ENCODE peak calls at places on chromosomes 7 and 10, in eight cellular contexts. Q is H7; D is SJCRH30; J is NT2/D1; E is CD4-positive, alpha-beta memory T cell; H is AG04450; I is cardiac muscle cell; C is trophoblast cell. G is an unnamed sample.

GRCh38 chr7:92763636-92764423 is 72.5 kb downstream of the CDK6 start:
- DNase-seq in I (peak), J (peak), C (peak), H (no peak), E (no peak), D (peak), Q (peak), G (no peak)

GRCh38 chr10:23362879-23363787 is 18.5 kb upstream of the C10orf67 start:
- DNase-seq in E (peak), J (no peak), I (no peak), Q (no peak), C (no peak), H (no peak), D (no peak), G (no peak)

GRCh38 chr10:24894728-24895127 is 57.7 kb downstream of the PRTFDC1 start:
- DNase-seq in E (peak), H (no peak), Q (no peak), D (no peak), C (no peak), J (no peak), I (no peak), G (no peak)

GRCh38 chr10:127990846-127991542 is 84.1 kb downstream of the PTPRE start:
- DNase-seq in C (peak), D (no peak), J (no peak), Q (no peak), E (peak), I (peak), H (no peak), G (peak)

GRCh38 chr10:61280303-61280702 is 172.9 kb downstream of the TMEM26 start:
- DNase-seq in J (no peak), H (no peak), I (peak), Q (no peak), C (no peak), D (no peak), E (no peak), G (no peak)

GRCh38 chr10:124678566-124679240 is 65.5 kb downstream of the FAM53B start:
- DNase-seq in E (peak), C (no peak), J (no peak), D (no peak), I (no peak), Q (no peak), H (no peak), G (no peak)

GRCh38 chr10:12650122-12650521 is 300.8 kb downstream of the CAMK1D start:
- DNase-seq in I (no peak), E (no peak), D (no peak), C (no peak), H (no peak), Q (no peak), J (no peak), G (no peak)

GRCh38 chr10:112225771-112226438 is 42.3 kb upstream of the GPAM start:
- DNase-seq in J (no peak), Q (no peak), H (no peak), C (no peak), E (no peak), I (no peak), D (no peak), G (no peak)

GRCh38 chr10:96488161-96488935 is 25.4 kb downstream of the TLL2 start:
- DNase-seq in D (no peak), E (no peak), J (no peak), I (no peak), Q (no peak), H (no peak), C (no peak), G (no peak)

DNA sequence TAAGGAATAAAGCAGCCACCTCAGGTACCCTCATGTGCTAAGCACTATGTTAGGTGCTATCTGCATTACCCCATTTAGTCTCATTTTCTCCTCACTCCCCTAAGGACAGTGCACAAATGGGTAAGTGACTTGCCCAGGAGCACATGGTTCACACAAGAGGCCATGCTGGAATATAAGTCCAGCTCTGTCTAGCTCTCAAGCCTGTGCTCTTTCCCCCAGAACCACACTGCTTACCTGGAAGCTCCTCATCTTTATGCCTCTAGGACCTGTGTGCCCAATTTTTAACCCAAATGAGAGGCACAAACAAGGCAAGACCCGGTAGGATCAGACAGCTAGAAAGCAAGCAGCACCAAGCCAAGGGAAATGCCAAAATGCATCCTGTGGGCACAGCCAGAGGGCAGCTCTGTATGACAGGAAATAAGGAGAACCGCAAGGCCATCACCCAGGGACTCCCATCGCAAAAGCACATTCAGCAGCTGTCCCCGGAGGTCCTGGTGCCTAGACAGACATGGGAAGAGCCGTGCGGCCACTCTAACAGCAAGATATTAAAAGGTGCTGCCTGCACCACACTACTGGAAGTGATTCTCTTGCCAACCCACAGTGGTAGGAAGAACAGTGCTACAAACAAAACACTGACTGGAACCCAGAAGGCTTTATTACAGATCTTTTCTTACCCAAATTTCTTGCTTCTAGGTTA is 88.1 kb downstream of the GSAP start:
- DNase-seq in H (no peak), I (peak), Q (no peak), D (peak), C (no peak), J (no peak), E (peak), G (no peak)
- H3K4me3 ChIP-seq in H (no peak), I (no peak), Q (no peak), D (no peak), C (no peak), J (no peak), E (no peak), G (no peak)

DNA sequence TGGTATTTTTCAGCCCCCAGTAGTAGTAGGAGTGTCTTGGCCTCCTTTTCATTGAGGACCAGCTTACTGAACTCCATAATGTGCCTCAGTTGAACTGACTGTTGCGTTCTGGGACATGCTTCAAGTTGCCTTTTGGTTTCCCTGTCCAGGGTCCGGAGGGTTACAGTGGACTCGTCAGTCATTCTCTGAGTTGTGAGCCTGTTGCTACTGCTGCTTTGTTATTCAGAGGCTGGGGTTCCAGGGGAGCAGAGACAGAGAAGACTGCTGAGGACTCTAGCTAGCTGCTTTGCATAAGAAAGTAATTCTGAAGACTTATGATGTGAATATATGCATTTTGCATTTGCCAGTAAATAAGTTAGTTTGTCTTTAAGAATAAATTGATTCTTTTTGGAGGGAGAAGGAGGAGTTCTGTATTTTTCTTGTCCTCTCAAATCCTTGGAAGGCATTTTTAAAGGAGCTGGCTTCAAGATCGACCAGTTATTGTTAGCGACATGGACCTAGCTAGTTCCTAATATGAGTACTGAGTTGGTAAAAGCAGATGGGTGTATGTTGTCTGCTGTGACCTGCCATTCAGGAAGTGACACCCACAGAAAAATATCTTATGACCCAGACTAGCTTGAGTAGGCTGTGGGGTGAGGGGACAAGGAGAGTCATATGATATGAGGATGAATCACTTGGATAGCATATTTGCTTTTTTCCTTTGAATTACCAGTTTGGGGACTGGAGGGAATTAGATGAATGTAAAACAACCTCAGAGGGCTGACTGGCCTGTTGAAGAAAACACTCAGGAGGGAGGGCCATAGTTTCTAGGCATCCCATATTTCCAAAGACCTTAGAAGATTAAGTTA is 8.3 kb downstream of the PI4K2A start:
- DNase-seq in D (peak), H (peak), C (peak), I (peak), E (peak), Q (peak), J (no peak), G (peak)
- H3K4me3 ChIP-seq in D (no peak), H (no peak), C (no peak), I (no peak), E (no peak), Q (no peak), J (no peak), G (no peak)

GRCh38 chr10:132993271-132994260 is 51.2 kb upstream of the CFAP46 start:
- DNase-seq in J (no peak), H (no peak), C (no peak), E (no peak), I (no peak), D (no peak), Q (no peak), G (no peak)
- H3K4me3 ChIP-seq in J (no peak), H (no peak), C (no peak), E (no peak), I (no peak), D (no peak), Q (no peak), G (peak)

DNA sequence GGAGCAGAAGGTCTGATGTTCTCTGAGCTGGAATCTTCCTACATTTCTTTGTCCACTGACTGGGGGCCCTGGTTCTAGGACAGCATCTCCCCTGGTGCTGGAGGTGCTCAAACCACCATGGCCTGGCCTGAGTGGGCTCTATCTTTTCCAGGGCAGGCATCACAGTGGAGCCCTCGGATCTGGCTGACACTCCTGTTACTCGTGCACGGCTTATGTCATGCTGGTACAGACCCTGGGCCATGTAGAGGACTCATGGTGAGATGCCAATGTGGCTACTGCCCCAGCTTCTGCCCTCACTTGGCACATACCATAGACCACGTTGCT is 96.0 kb downstream of the HIPK2 start:
- DNase-seq in I (no peak), Q (peak), E (no peak), H (no peak), J (no peak), C (no peak), D (no peak), G (no peak)
- H3K4me3 ChIP-seq in I (no peak), Q (no peak), E (no peak), H (no peak), J (no peak), C (no peak), D (no peak), G (no peak)

GRCh38 chr7:110534241-110534931 is 556.5 kb upstream of the LRRN3 start:
- DNase-seq in E (no peak), J (no peak), I (no peak), D (peak), Q (no peak), C (peak), H (peak), G (no peak)
- H3K4me3 ChIP-seq in E (no peak), J (no peak), I (no peak), D (no peak), Q (no peak), C (no peak), H (no peak), G (no peak)

GRCh38 chr10:13699216-13699615 is 112.5 kb downstream of the PRPF18 start:
- DNase-seq in C (no peak), H (no peak), J (no peak), I (peak), E (no peak), D (no peak), Q (no peak), G (no peak)

GRCh38 chr10:13698217-13698616 is 111.5 kb downstream of the PRPF18 start:
- DNase-seq in E (no peak), Q (no peak), C (peak), D (no peak), I (peak), J (no peak), H (no peak), G (no peak)

GRCh38 chr10:13701157-13701919 is 114.6 kb downstream of the PRPF18 start:
- DNase-seq in C (no peak), Q (no peak), H (no peak), J (no peak), D (no peak), E (no peak), I (no peak), G (no peak)

GRCh38 chr10:13703101-13703818 is 116.5 kb downstream of the PRPF18 start:
- DNase-seq in I (no peak), Q (no peak), J (no peak), C (peak), H (no peak), E (no peak), D (no peak), G (no peak)

GRCh38 chr10:13700461-13701144 is 113.8 kb downstream of the PRPF18 start:
- DNase-seq in I (no peak), J (no peak), E (no peak), C (no peak), H (no peak), D (no peak), Q (no peak), G (no peak)
- H3K4me3 ChIP-seq in I (no peak), J (no peak), E (no peak), C (no peak), H (no peak), D (no peak), Q (no peak), G (no peak)